ENCODE peak calls at places on chromosomes 3 and 15, in ten cellular contexts. A, N, U, I, V, R, K, F, G and Z are unnamed samples.
A peak's percentile ranks its signal among the peaks of the same experiment; 100 is the strongest.

GRCh38 chr3:12444582-12445468 is 39.5 kb upstream of the TSEN2 start:
- DNase-seq in G (no peak), U (peak; percentile 9), K (peak; percentile 42), I (no peak), V (no peak), N (peak; percentile 44), R (no peak), A (no peak), F (no peak), Z (no peak)

GRCh38 chr3:100609963-100610362 is 562 bp downstream of the ADGRG7 start:
- DNase-seq in G (no peak), A (no peak), R (no peak), I (no peak), K (no peak), F (no peak), N (no peak), U (no peak), V (no peak), Z (no peak)

GRCh38 chr15:31439328-31439727 is 112.7 kb downstream of the KLF13 start:
- DNase-seq in U (peak; percentile 49), F (no peak), R (peak; percentile 42), V (no peak), I (no peak), N (peak; percentile 30), G (no peak), A (no peak), K (no peak), Z (no peak)

GRCh38 chr15:52303093-52303772 is 7.6 kb upstream of the MYO5C start:
- DNase-seq in K (no peak), N (no peak), R (no peak), A (no peak), V (no peak), I (no peak), U (no peak), G (no peak), F (no peak), Z (no peak)

GRCh38 chr15:32041294-32041693 is 11.0 kb downstream of the CHRNA7 start:
- DNase-seq in I (no peak), F (no peak), U (no peak), V (no peak), K (no peak), N (no peak), R (no peak), G (no peak), A (no peak), Z (no peak)

GRCh38 chr15:101511717-101512116 is 22.2 kb upstream of the PCSK6 start:
- DNase-seq in G (no peak), A (no peak), I (no peak), F (no peak), U (no peak), V (no peak), N (no peak), K (no peak), R (no peak), Z (no peak)

GRCh38 chr3:152448091-152448490 is 179.4 kb downstream of the MBNL1 start:
- DNase-seq in G (no peak), N (no peak), V (no peak), R (no peak), U (no peak), A (no peak), K (no peak), I (no peak), F (no peak), Z (no peak)

GRCh38 chr15:95290376-95290973 is 1040.0 kb upstream of the NR2F2 start:
- DNase-seq in U (peak; percentile 35), N (no peak), V (no peak), R (no peak), I (no peak), G (no peak), K (no peak), A (no peak), F (no peak), Z (no peak)

GRCh38 chr3:188214442-188214841 is 60.5 kb downstream of the LPP start:
- DNase-seq in N (no peak), F (no peak), U (peak; percentile 2), R (no peak), A (no peak), V (no peak), I (no peak), G (no peak), K (no peak), Z (no peak)

GRCh38 chr15:96334705-96335428 is 4.4 kb downstream of the NR2F2 start:
- DNase-seq in G (no peak), N (no peak), F (no peak), K (no peak), I (peak; percentile 63), R (no peak), A (peak; percentile 29), V (no peak), U (no peak), Z (no peak)

GRCh38 chr3:154142608-154143007 is 21.4 kb downstream of the ARHGEF26 start:
- DNase-seq in U (no peak), R (no peak), N (peak; percentile 25), I (no peak), F (no peak), G (no peak), V (no peak), K (no peak), A (no peak), Z (no peak)

GRCh38 chr15:31001702-31002101 is 10.3 kb upstream of the MTMR10 start:
- DNase-seq in R (no peak), F (no peak), V (no peak), I (no peak), G (no peak), K (no peak), A (no peak), N (peak; percentile 71), U (no peak), Z (no peak)

GRCh38 chr15:88375234-88375926 is 91.8 kb downstream of the MRPL46 start:
- DNase-seq in N (peak; percentile 40), K (no peak), G (peak; percentile 60), V (no peak), U (peak; percentile 13), A (peak; percentile 64), R (no peak), I (no peak), F (no peak), Z (no peak)

GRCh38 chr15:56552668-56553067 is 87.7 kb upstream of the MNS1 start:
- DNase-seq in A (no peak), U (peak; percentile 34), N (no peak), G (no peak), K (no peak), V (no peak), R (no peak), F (no peak), I (no peak), Z (no peak)

GRCh38 chr3:157101470-157101869 is 58.5 kb downstream of the CCNL1 start:
- DNase-seq in N (no peak), K (no peak), G (no peak), A (no peak), F (no peak), U (no peak), R (no peak), I (no peak), V (no peak), Z (no peak)

GRCh38 chr3:61683409-61684261 is 122.3 kb downstream of the PTPRG start:
- DNase-seq in G (no peak), F (no peak), R (no peak), V (no peak), U (no peak), A (peak; percentile 23), N (no peak), K (no peak), I (no peak), Z (no peak)

GRCh38 chr15:39195988-39196486 is 384.8 kb upstream of the THBS1 start:
- DNase-seq in F (no peak), K (no peak), V (no peak), U (no peak), I (no peak), R (no peak), G (no peak), N (peak; percentile 98), A (peak; percentile 71), Z (no peak)

GRCh38 chr3:62607287-62608029 is 234.1 kb upstream of the FEZF2 start:
- DNase-seq in N (peak; percentile 58), G (no peak), A (peak; percentile 93), I (no peak), F (no peak), V (no peak), R (no peak), K (no peak), U (no peak), Z (no peak)